ENCODE peak calls at places on chromosomes 3 and 15, in five cellular contexts. R, Z, K, W and H are unnamed samples.
A peak's percentile ranks its signal among the peaks of the same experiment; 100 is the strongest.

GRCh38 chr3:135581806-135582205 is 383.7 kb upstream of the PPP2R3A start:
- DNase-seq in R (no peak), Z (no peak), K (no peak), W (no peak), H (no peak)

GRCh38 chr3:144270100-144270499 is 298.5 kb downstream of the DIPK2A start:
- DNase-seq in R (no peak), Z (no peak), K (peak; percentile 8), W (no peak), H (no peak)

GRCh38 chr15:62119224-62119925 is 45.7 kb downstream of the C2CD4B start:
- DNase-seq in R (no peak), Z (no peak), K (no peak), W (peak; percentile 98), H (peak; percentile 98)

GRCh38 chr15:43243246-43243645 is 22.4 kb upstream of the EPB42 start:
- DNase-seq in R (no peak), Z (no peak), K (no peak), W (no peak), H (no peak)

GRCh38 chr15:26674467-26674866 is 98.4 kb downstream of the GABRB3 start:
- DNase-seq in R (no peak), Z (no peak), K (no peak), W (no peak), H (no peak)

GRCh38 chr3:18556503-18556902 is 131.4 kb upstream of the SATB1 start:
- DNase-seq in R (no peak), Z (no peak), K (no peak), W (no peak), H (no peak)

GRCh38 chr3:138417559-138417982 is 16.8 kb upstream of the ESYT3 start:
- DNase-seq in R (peak; percentile 86), Z (peak; percentile 42), K (peak; percentile 76), W (peak; percentile 89), H (peak; percentile 64)

GRCh38 chr3:130601662-130602061 is 84.7 kb downstream of the COL6A6 start:
- DNase-seq in R (peak; percentile 58), Z (no peak), K (no peak), W (no peak), H (no peak)

GRCh38 chr3:63015614-63016016 is 140.4 kb upstream of the CADPS start:
- DNase-seq in R (peak; percentile 41), Z (no peak), K (no peak), W (no peak), H (no peak)